ENCODE peak calls at places on chromosomes 11 and 22, in ten cellular contexts. L is progenitor cell of endocrine pancreas, Q is NCI-H1092, K is Kasumi-1, S is Caki2, M is kidney tubule cell, A is Peyer's patch, G is ACHN, C is cardiac septum, P is heart left ventricle. W is an unnamed sample.

GRCh38 chr11:44274404-44274803 is 35.5 kb downstream of the ALX4 start:
- DNase-seq in K (no peak), G (no peak), S (no peak), P (no peak), M (no peak), L (no peak), Q (no peak), C (no peak), A (no peak), W (no peak)

GRCh38 chr11:118002541-118003019 is 16.4 kb downstream of the IL10RA start:
- DNase-seq in K (peak), S (no peak), A (peak), Q (no peak), L (no peak), G (no peak), C (no peak), M (no peak), P (no peak), W (peak)

GRCh38 chr22:43884600-43885318 is 7.1 kb downstream of the PNPLA5 start:
- DNase-seq in Q (no peak), K (peak), A (peak), C (peak), G (peak), M (peak), S (no peak), P (peak), L (peak), W (peak)

GRCh38 chr11:61138940-61139339 is 22.3 kb downstream of the VPS37C start:
- DNase-seq in L (no peak), G (no peak), C (no peak), Q (no peak), P (no peak), K (no peak), A (no peak), M (peak), S (no peak), W (no peak)

GRCh38 chr11:35272391-35272821 is 133.4 kb downstream of the CD44 start:
- DNase-seq in G (no peak), L (no peak), Q (no peak), M (no peak), C (no peak), A (peak), S (no peak), P (no peak), K (no peak), W (no peak)

GRCh38 chr22:17706451-17706900 is 67.8 kb downstream of the BID start:
- DNase-seq in L (no peak), C (no peak), S (peak), Q (no peak), A (peak), G (peak), K (peak), P (no peak), M (peak), W (no peak)

GRCh38 chr22:42895087-42895486 is 38.0 kb upstream of the ARFGAP3 start:
- DNase-seq in K (peak), C (no peak), M (no peak), P (no peak), L (no peak), G (no peak), S (no peak), Q (no peak), A (no peak), W (no peak)

GRCh38 chr11:113806403-113806802 is 26.8 kb downstream of the CLDN25 start:
- DNase-seq in P (no peak), G (peak), K (peak), L (no peak), M (peak), C (no peak), S (peak), A (no peak), Q (no peak), W (peak)

GRCh38 chr11:14422052-14422813 is 63.2 kb upstream of the RRAS2 start:
- DNase-seq in Q (peak), C (peak), K (peak), P (peak), S (peak), M (peak), A (peak), G (peak), L (peak), W (peak)

GRCh38 chr11:77734890-77735289 is 85.6 kb downstream of the RSF1 start:
- DNase-seq in P (no peak), A (no peak), G (no peak), L (no peak), C (no peak), K (no peak), Q (no peak), S (no peak), M (no peak), W (no peak)

W was measured in ecto neural progenitor cell.